ENCODE peak calls at places on chromosomes 7 and 10, in four cellular contexts. N is mucosa of descending colon, G is breast epithelium, U is BJ. K is an unnamed sample.

GRCh38 chr7:1019789-1020610 is 24.3 kb upstream of the GPR146 start:
- DNase-seq in U (no peak), N (no peak), G (no peak), K (no peak)

GRCh38 chr10:59175538-59176240 is 754 bp upstream of the PHYHIPL start:
- DNase-seq in U (no peak), N (no peak), G (no peak), K (no peak)

GRCh38 chr10:17134737-17135260 is 5.2 kb upstream of the CUBN start:
- DNase-seq in N (no peak), G (no peak), U (no peak), K (no peak)

GRCh38 chr10:68105820-68106219 is 3.5 kb upstream of the MYPN start:
- DNase-seq in G (no peak), N (no peak), U (peak; percentile 64), K (no peak)

GRCh38 chr10:47401874-47402645 is 18.0 kb upstream of the ZNF488 start:
- DNase-seq in G (no peak), N (no peak), U (no peak), K (no peak)

GRCh38 chr10:13567030-13567429 is 19.7 kb upstream of the PRPF18 start:
- DNase-seq in N (no peak), G (no peak), U (no peak), K (no peak)

GRCh38 chr7:30936650-30937245 is 25.1 kb downstream of the AQP1 start:
- DNase-seq in G (no peak), N (no peak), U (no peak), K (no peak)

GRCh38 chr10:74882427-74882826 is 56.0 kb downstream of the KAT6B start:
- DNase-seq in N (no peak), G (no peak), U (no peak), K (no peak)

GRCh38 chr7:105838273-105839141 is 37.9 kb downstream of the ATXN7L1 start:
- DNase-seq in G (peak; percentile 49), U (no peak), N (peak; percentile 72), K (no peak)

GRCh38 chr7:47083476-47084250 is 498.2 kb downstream of the TNS3 start:
- DNase-seq in U (no peak), N (no peak), G (no peak), K (no peak)

GRCh38 chr7:137880432-137880831 is 33.7 kb upstream of the DGKI start:
- DNase-seq in U (peak; percentile 57), N (no peak), G (no peak), K (no peak)

GRCh38 chr7:151901313-151901669 is 24.4 kb upstream of the PRKAG2 start:
- DNase-seq in N (no peak), G (no peak), U (no peak), K (no peak)

GRCh38 chr7:84612976-84613375 is 418.4 kb upstream of the SEMA3A start:
- DNase-seq in U (no peak), G (no peak), N (no peak), K (no peak)

GRCh38 chr7:47480576-47481538 is 101.1 kb downstream of the TNS3 start:
- DNase-seq in N (peak; percentile 50), G (no peak), U (no peak), K (peak; percentile 35)

GRCh38 chr7:138951953-138952352 is 29.2 kb downstream of the KIAA1549 start:
- DNase-seq in N (no peak), G (no peak), U (no peak), K (no peak)

GRCh38 chr7:2106920-2107319 is 125.8 kb downstream of the MAD1L1 start:
- DNase-seq in N (no peak), U (no peak), G (peak; percentile 67), K (no peak)

GRCh38 chr10:48779077-48779476 is 94.4 kb downstream of the WDFY4 start:
- DNase-seq in N (no peak), G (no peak), U (no peak), K (no peak)

GRCh38 chr7:85052894-85053293 is 134.0 kb downstream of the SEMA3D start:
- DNase-seq in G (no peak), U (no peak), N (no peak), K (no peak)

GRCh38 chr7:27162548-27162848 is 2.8 kb downstream of the HOXA9 start:
- DNase-seq in U (no peak), G (no peak), N (no peak), K (no peak)

GRCh38 chr10:56881218-56881617 is 520.2 kb upstream of the ZWINT start:
- DNase-seq in U (no peak), N (no peak), G (no peak), K (no peak)

GRCh38 chr10:20157314-20157713 is 341.1 kb downstream of the PLXDC2 start:
- DNase-seq in G (no peak), N (no peak), U (no peak), K (no peak)

GRCh38 chr7:57449904-57450303 is at the start of gene ZNF716:
- DNase-seq in G (no peak), N (no peak), U (no peak), K (no peak)

GRCh38 chr10:7410800-7411670 is at the start of gene SFMBT2:
- DNase-seq in G (no peak), N (peak; percentile 43), U (no peak), K (peak; percentile 52)

GRCh38 chr7:129295015-129295423 is 70.2 kb downstream of the AHCYL2 start:
- DNase-seq in G (no peak), U (no peak), N (no peak), K (no peak)

GRCh38 chr7:154330318-154330717 is 278.1 kb downstream of the DPP6 start:
- DNase-seq in G (no peak), N (no peak), U (no peak), K (no peak)

GRCh38 chr10:3206516-3207157 is 34.1 kb upstream of the PITRM1 start:
- DNase-seq in N (no peak), U (no peak), G (no peak), K (no peak)

DNA sequence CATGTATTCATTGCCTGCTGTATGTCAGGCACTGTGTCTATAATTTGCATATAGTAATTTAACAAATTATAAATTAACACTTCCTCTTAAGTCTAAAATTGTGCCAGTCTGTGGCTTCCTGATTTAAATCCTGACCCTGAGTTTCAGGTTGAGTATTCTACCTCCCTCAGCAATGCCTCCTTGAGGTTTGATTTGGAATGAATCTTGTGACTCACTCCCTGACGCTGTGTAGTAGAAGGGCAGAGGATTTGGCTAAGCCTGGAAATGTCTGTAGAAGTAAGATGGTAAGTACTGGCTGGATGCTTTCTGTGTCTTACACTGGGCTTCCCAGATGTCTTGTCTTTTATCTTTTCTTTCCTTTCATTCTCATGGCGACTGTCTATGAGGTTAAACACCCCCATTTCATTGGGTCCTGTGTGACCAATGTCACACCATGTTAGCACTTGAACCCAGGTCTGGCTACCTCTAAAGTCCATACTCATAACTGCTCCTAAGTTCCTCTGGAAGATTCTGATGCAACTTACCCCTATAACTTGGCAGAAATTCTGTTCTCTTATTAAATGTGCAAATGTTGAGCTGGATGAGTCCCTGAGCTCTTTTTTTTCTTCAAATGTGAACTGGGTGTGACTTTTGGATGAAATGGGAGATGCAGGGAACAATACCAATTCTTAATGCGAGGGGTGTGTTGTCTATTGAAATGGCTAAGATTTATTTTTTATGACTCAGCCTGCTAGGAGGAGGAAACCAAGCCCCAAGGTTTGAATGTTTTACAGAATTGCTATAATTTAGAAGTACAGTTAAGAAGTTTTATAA is 48.5 kb downstream of the PLCE1 start:
- DNase-seq in G (no peak), U (peak; percentile 89), N (peak; percentile 38), K (no peak)
- TF ChIP-seq CTCF in G (no peak), U (peak; percentile 43), N (peak; percentile 7), K (no peak)

GRCh38 chr10:43079823-43080222 is 3.0 kb downstream of the RET start:
- DNase-seq in N (no peak), G (no peak), U (no peak), K (no peak)

GRCh38 chr10:43077421-43078171 is 727 bp downstream of the RET start:
- DNase-seq in N (no peak), G (no peak), U (no peak), K (no peak)

GRCh38 chr10:43078175-43078985 is 1.5 kb downstream of the RET start:
- DNase-seq in G (no peak), N (no peak), U (no peak), K (no peak)

GRCh38 chr10:43076876-43077420 is at the start of gene RET:
- DNase-seq in N (peak; percentile 50), U (no peak), G (no peak), K (no peak)

GRCh38 chr10:43078986-43079273 is 2.1 kb downstream of the RET start:
- DNase-seq in G (no peak), N (peak; percentile 43), U (no peak), K (no peak)
- TF ChIP-seq CTCF in G (peak; percentile 9), N (no peak), U (peak; percentile 43), K (no peak)

GRCh38 chr7:76318488-76319353 is 16.2 kb downstream of the HSPB1 start:
- DNase-seq in N (peak; percentile 88), U (peak; percentile 62), G (peak; percentile 59), K (no peak)
- TF ChIP-seq CTCF in N (no peak), U (peak; percentile 32), G (peak; percentile 48), K (no peak)

GRCh38 chr10:28733647-28734046 is 56.3 kb downstream of the BAMBI start:
- DNase-seq in G (no peak), N (no peak), U (no peak), K (no peak)

GRCh38 chr10:28734940-28735759 is 57.8 kb downstream of the BAMBI start:
- DNase-seq in U (peak; percentile 82), N (no peak), G (no peak), K (no peak)

GRCh38 chr10:28733245-28733644 is 55.9 kb downstream of the BAMBI start:
- DNase-seq in G (no peak), U (no peak), N (no peak), K (no peak)

GRCh38 chr10:28737096-28737495 is 59.8 kb downstream of the BAMBI start:
- DNase-seq in N (no peak), G (no peak), U (no peak), K (no peak)

GRCh38 chr10:28738200-28738599 is 60.9 kb downstream of the BAMBI start:
- DNase-seq in G (no peak), U (no peak), N (peak; percentile 23), K (no peak)
- TF ChIP-seq CTCF in G (no peak), U (no peak), N (no peak), K (no peak)

GRCh38 chr10:132224343-132225072 is 37.8 kb downstream of the DPYSL4 start:
- DNase-seq in U (no peak), G (no peak), N (no peak), K (no peak)
- TF ChIP-seq CTCF in U (no peak), G (no peak), N (no peak), K (no peak)

K was measured in activated B cell treated with CpG ODN at 0.5 μM for 24 hours.